ENCODE peak calls at places on chromosomes 4 and X, in six cellular contexts. K, U, D, C, L and I are unnamed samples.

GRCh38 chrX:70257599-70258288 is 2.3 kb downstream of the P2RY4 start:
- DNase-seq in K (no peak), U (no peak), D (no peak), C (no peak), L (no peak), I (no peak)

GRCh38 chr4:178937130-178937529 is 1494.9 kb upstream of the AGA start:
- DNase-seq in K (peak), U (no peak), D (no peak), C (no peak), L (peak), I (no peak)

GRCh38 chrX:42093756-42094155 is 170.4 kb upstream of the CASK start:
- DNase-seq in K (no peak), U (no peak), D (no peak), C (no peak), L (no peak), I (peak)

GRCh38 chrX:69503835-69504625 is at the start of gene NALF2:
- DNase-seq in K (peak), U (peak), D (peak), C (peak), L (peak), I (peak)

GRCh38 chrX:146854281-146854680 is 39.7 kb upstream of the CXorf51A start:
- DNase-seq in K (no peak), U (no peak), D (no peak), C (no peak), L (no peak), I (no peak)

GRCh38 chrX:1673337-1673736 is 58.5 kb downstream of the ASMT start:
- DNase-seq in K (no peak), U (no peak), D (no peak), C (no peak), L (no peak), I (peak)

GRCh38 chr4:108483077-108483476 is 137.3 kb upstream of the RPL34 start:
- DNase-seq in K (no peak), U (no peak), D (no peak), C (no peak), L (no peak), I (no peak)

GRCh38 chr4:85928775-85929585 is 430.9 kb downstream of the MAPK10 start:
- DNase-seq in K (peak), U (no peak), D (no peak), C (no peak), L (peak), I (peak)

GRCh38 chr4:177554966-177555574 is 112.8 kb upstream of the AGA start:
- DNase-seq in K (peak), U (no peak), D (no peak), C (no peak), L (peak), I (peak)

GRCh38 chr4:139245590-139245989 is 34.4 kb downstream of the MGARP start:
- DNase-seq in K (peak), U (no peak), D (no peak), C (no peak), L (no peak), I (peak)

GRCh38 chr4:2828758-2829181 is 14.9 kb upstream of the ADD1 start:
- DNase-seq in K (no peak), U (no peak), D (no peak), C (peak), L (no peak), I (no peak)

GRCh38 chrX:153885968-153886903 is at the start of gene L1CAM:
- DNase-seq in K (no peak), U (no peak), D (no peak), C (no peak), L (peak), I (no peak)
- H3K4me3 ChIP-seq in K (peak), U (no peak), D (peak), C (peak), L (no peak), I (peak)

GRCh38 chr4:155999743-156000142 is 46.1 kb upstream of the CTSO start:
- DNase-seq in K (no peak), U (no peak), D (no peak), C (no peak), L (no peak), I (peak)
- TF ChIP-seq CTCF in K (peak), U (no peak), D (no peak), C (no peak), L (peak), I (peak)

GRCh38 chr4:180060159-180060889 is 2182.9 kb upstream of the TENM3 start:
- DNase-seq in K (peak), U (no peak), D (no peak), C (no peak), L (peak), I (no peak)
- H3K4me3 ChIP-seq in K (no peak), U (no peak), D (no peak), C (no peak), L (no peak), I (no peak)

DNA sequence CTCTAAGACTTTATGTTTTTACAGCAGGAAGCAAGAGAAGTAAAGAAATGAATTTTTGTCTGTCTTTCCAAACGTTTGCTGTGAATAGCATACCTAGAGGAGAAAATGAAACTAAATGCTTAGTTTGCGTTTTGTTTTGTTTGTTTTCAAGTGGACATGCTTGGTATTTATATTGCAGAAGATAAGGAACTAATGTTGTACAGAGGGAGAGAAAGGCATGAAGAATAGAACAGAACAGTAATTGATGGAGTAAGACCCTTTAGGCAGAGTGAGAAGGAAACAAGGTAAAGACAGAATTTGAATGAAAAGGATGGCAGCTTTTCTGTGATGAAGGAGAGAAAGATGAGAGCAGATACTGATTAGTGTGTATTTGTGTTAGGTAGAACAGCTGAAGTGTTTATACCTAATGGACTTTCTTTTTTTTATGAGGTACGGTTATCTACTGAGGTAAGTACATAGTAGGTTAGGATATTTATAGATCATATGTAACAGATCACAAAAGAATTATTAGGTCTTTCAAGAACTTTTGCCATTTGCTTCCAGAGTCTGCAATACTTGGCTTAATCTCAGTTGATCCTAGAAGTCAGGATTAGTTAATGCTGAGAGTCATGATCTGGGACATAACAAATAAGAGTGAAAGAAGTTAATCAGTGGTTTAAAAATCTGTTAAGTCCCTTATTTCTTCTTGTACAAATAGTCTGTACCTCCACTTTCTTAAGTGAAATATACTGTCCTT is 36.9 kb downstream of the FABP2 start:
- DNase-seq in K (peak), U (no peak), D (no peak), C (no peak), L (no peak), I (peak)
- TF ChIP-seq CTCF in K (no peak), U (no peak), D (no peak), C (no peak), L (no peak), I (no peak)

DNA sequence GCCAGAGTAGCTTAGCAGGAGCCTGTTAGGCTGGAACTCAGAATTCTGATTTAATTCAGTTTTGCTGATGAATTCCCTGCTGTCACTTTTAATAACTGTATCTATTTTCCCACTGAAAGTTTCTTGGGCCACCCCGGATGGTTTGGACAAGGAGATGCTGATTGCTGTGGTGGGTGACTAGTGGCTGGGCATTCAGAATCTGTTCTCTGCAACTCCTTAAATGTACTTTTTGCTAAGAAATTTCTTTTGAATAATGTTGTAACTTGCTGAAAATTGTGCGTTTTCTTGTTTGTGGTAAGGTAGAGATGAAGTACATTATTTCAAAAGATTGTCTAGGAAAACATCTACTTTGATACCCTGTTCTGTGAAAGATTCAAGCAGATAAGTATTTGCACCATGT is 2.4 kb downstream of the TLL1 start:
- DNase-seq in K (no peak), U (no peak), D (no peak), C (no peak), L (no peak), I (no peak)
- H3K4me3 ChIP-seq in K (no peak), U (no peak), D (no peak), C (no peak), L (peak), I (no peak)

GRCh38 chr4:119139316-119139715 is 3.7 kb downstream of the MYOZ2 start:
- DNase-seq in K (peak), U (no peak), D (peak), C (no peak), L (peak), I (peak)
- TF ChIP-seq CTCF in K (no peak), U (no peak), D (no peak), C (no peak), L (no peak), I (no peak)

GRCh38 chrX:37905436-37906147 is 58.2 kb upstream of the DYNLT3 start:
- DNase-seq in K (no peak), U (no peak), D (no peak), C (no peak), L (peak), I (peak)

GRCh38 chrX:37910186-37910585 is 62.8 kb upstream of the DYNLT3 start:
- DNase-seq in K (no peak), U (no peak), D (no peak), C (no peak), L (no peak), I (no peak)

GRCh38 chrX:37906357-37906756 is 59.0 kb upstream of the DYNLT3 start:
- DNase-seq in K (no peak), U (no peak), D (no peak), C (no peak), L (no peak), I (no peak)

GRCh38 chrX:37904833-37905232 is 57.5 kb upstream of the DYNLT3 start:
- DNase-seq in K (no peak), U (no peak), D (no peak), C (no peak), L (no peak), I (no peak)
- H3K4me3 ChIP-seq in K (no peak), U (no peak), D (no peak), C (no peak), L (no peak), I (no peak)

GRCh38 chr4:67886281-67886680 is 2.5 kb upstream of the TMPRSS11D start:
- DNase-seq in K (peak), U (no peak), D (no peak), C (no peak), L (peak), I (peak)

GRCh38 chr4:67881226-67881625 is 2.6 kb downstream of the TMPRSS11D start:
- DNase-seq in K (no peak), U (no peak), D (peak), C (no peak), L (no peak), I (no peak)

GRCh38 chr4:67883463-67883862 is 339 bp downstream of the TMPRSS11D start:
- DNase-seq in K (no peak), U (no peak), D (no peak), C (no peak), L (no peak), I (peak)

GRCh38 chr4:67885727-67886126 is 1.9 kb upstream of the TMPRSS11D start:
- DNase-seq in K (peak), U (no peak), D (peak), C (no peak), L (peak), I (peak)

DNA sequence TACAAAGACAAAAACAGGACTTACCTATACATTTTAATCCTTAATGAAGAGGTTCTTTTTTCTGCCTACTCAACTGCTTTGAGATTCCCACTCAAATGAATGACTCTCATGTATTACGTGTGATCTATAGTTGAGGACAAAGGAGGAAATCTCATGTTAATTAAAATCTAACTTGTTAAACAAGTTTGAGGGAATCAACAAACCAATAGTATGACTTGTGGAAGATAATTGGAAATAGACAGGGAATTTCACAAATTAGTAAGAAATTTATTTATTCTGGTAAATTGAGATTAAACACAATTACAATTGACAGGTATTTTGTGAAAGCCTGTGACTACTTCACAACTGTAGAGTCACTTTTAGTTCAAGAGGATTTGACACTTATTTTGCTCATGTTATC is at the start of gene TMPRSS11D:
- DNase-seq in K (no peak), U (no peak), D (no peak), C (no peak), L (no peak), I (no peak)
- TF ChIP-seq CTCF in K (no peak), U (no peak), D (no peak), C (no peak), L (no peak), I (no peak)